ENCODE peak calls at places on chromosomes 1 and 21, in nine cellular contexts. G, Y, O, U, D, V, B, I and A are unnamed samples.

GRCh38 chr1:200367841-200368534 is 41.8 kb downstream of the ZNF281 start:
- DNase-seq in U (no peak), O (no peak), V (no peak), B (no peak), Y (no peak), I (no peak), D (peak; percentile 71), G (no peak), A (no peak)

GRCh38 chr1:15399710-15400109 is 10.0 kb upstream of the EFHD2 start:
- DNase-seq in Y (no peak), V (no peak), D (no peak), U (no peak), G (no peak), B (no peak), I (no peak), O (no peak), A (no peak)

GRCh38 chr1:113930499-113931161 is 1.5 kb downstream of the HIPK1 start:
- DNase-seq in U (no peak), D (peak; percentile 64), G (peak; percentile 68), V (peak; percentile 62), I (no peak), Y (no peak), B (no peak), O (no peak), A (no peak)

GRCh38 chr1:86205741-86206140 is 49.2 kb upstream of the COL24A1 start:
- DNase-seq in O (no peak), U (no peak), G (no peak), V (no peak), Y (no peak), D (peak; percentile 21), I (no peak), B (no peak), A (no peak)

GRCh38 chr1:160108888-160109662 is 6.5 kb upstream of the ATP1A2 start:
- DNase-seq in O (peak; percentile 57), Y (no peak), I (no peak), V (no peak), U (no peak), G (no peak), D (peak; percentile 68), B (no peak), A (peak; percentile 64)

GRCh38 chr1:98059616-98060015 is 138.8 kb upstream of the DPYD start:
- DNase-seq in G (no peak), D (peak; percentile 40), I (no peak), V (no peak), O (no peak), U (no peak), B (no peak), Y (no peak), A (no peak)

GRCh38 chr1:238892612-238893011 is 493.8 kb upstream of the CHRM3 start:
- DNase-seq in O (no peak), B (no peak), D (peak; percentile 22), U (no peak), Y (no peak), V (no peak), G (no peak), I (no peak), A (no peak)

GRCh38 chr1:43205671-43206070 is 33.5 kb downstream of the CFAP57 start:
- DNase-seq in U (no peak), V (no peak), I (no peak), D (peak; percentile 52), B (no peak), O (no peak), G (no peak), Y (no peak), A (no peak)

GRCh38 chr21:42164064-42164789 is 54.7 kb upstream of the ABCG1 start:
- DNase-seq in G (peak; percentile 65), D (no peak), B (no peak), O (peak; percentile 44), I (peak; percentile 29), V (peak; percentile 47), U (peak; percentile 8), Y (peak; percentile 84), A (peak; percentile 25)

GRCh38 chr1:119711804-119712341 is at the start of gene PHGDH:
- DNase-seq in V (peak; percentile 19), O (peak; percentile 63), U (peak; percentile 85), G (peak; percentile 31), D (peak; percentile 76), I (peak; percentile 79), B (peak; percentile 80), Y (peak; percentile 83), A (peak; percentile 89)

GRCh38 chr1:116679828-116680628 is 12.5 kb upstream of the IGSF3 start:
- DNase-seq in U (no peak), I (no peak), D (no peak), B (no peak), O (no peak), V (no peak), G (no peak), Y (no peak), A (no peak)

GRCh38 chr1:19179597-19180271 is 30.3 kb downstream of the UBR4 start:
- DNase-seq in Y (no peak), B (no peak), G (no peak), D (peak; percentile 15), I (no peak), O (no peak), V (peak; percentile 35), U (no peak), A (peak; percentile 38)